ENCODE peak calls at places on chromosomes 13 and 19, in eight cellular contexts. T is psoas muscle, A is astrocyte of the spinal cord, Z is B cell, C is AG04449, E is testis, I is MCF 10A, D is SK-N-SH. S is an unnamed sample.

GRCh38 chr13:81058211-81058915 is 717.4 kb upstream of the SPRY2 start:
- DNase-seq in I (peak; percentile 12), C (no peak), D (no peak), E (no peak), A (no peak), T (no peak), Z (no peak), S (no peak)

GRCh38 chr13:110014719-110015118 is 228.3 kb upstream of the IRS2 start:
- DNase-seq in T (no peak), I (peak; percentile 60), E (no peak), C (no peak), Z (no peak), A (peak; percentile 13), D (no peak), S (no peak)

GRCh38 chr19:52094526-52094925 is 1.0 kb downstream of the ZNF841 start:
- DNase-seq in D (no peak), I (peak; percentile 8), Z (no peak), T (no peak), E (no peak), A (no peak), C (no peak), S (no peak)

GRCh38 chr13:37618554-37618953 is 20.0 kb upstream of the POSTN start:
- DNase-seq in Z (no peak), E (no peak), T (no peak), D (no peak), A (peak; percentile 81), C (peak; percentile 74), I (peak; percentile 30), S (peak; percentile 67)

GRCh38 chr19:10364644-10365043 is 15.7 kb downstream of the TYK2 start:
- DNase-seq in Z (no peak), T (no peak), E (no peak), A (no peak), C (no peak), D (no peak), I (no peak), S (no peak)

GRCh38 chr13:63297162-63297561 is 1881.5 kb upstream of the PCDH20 start:
- DNase-seq in Z (no peak), A (no peak), D (no peak), I (no peak), C (no peak), E (no peak), T (no peak), S (no peak)

GRCh38 chr19:47002853-47003610 is 16.6 kb upstream of the NPAS1 start:
- DNase-seq in Z (no peak), D (no peak), C (no peak), I (no peak), E (no peak), T (no peak), A (no peak), S (no peak)

GRCh38 chr13:59425211-59425721 is 738.5 kb downstream of the DIAPH3 start:
- DNase-seq in I (no peak), Z (no peak), C (peak; percentile 88), E (no peak), A (peak; percentile 74), D (no peak), T (no peak), S (peak; percentile 41)

GRCh38 chr19:47417107-47417745 is 2.1 kb downstream of the MEIS3 start:
- DNase-seq in C (no peak), A (no peak), D (peak; percentile 40), T (no peak), Z (no peak), E (no peak), I (no peak), S (no peak)

GRCh38 chr13:35760678-35761308 is 284.3 kb upstream of the MAB21L1 start:
- DNase-seq in Z (no peak), T (no peak), E (no peak), I (no peak), A (no peak), C (no peak), D (no peak), S (no peak)

GRCh38 chr19:3455393-3455955 is 24.9 kb downstream of the SMIM24 start:
- DNase-seq in C (no peak), T (no peak), E (no peak), I (no peak), A (no peak), Z (no peak), D (peak; percentile 27), S (no peak)

GRCh38 chr19:43839139-43839538 is 12.0 kb downstream of the ZNF283 start:
- DNase-seq in E (no peak), Z (no peak), D (no peak), I (no peak), A (no peak), C (no peak), T (no peak), S (no peak)

GRCh38 chr19:4504874-4505569 is 13.3 kb downstream of the PLIN4 start:
- DNase-seq in E (no peak), C (no peak), D (no peak), T (no peak), Z (no peak), A (no peak), I (no peak), S (no peak)

GRCh38 chr13:113411216-113412023 is 41.9 kb downstream of the ADPRHL1 start:
- DNase-seq in T (peak; percentile 97), C (peak; percentile 87), I (peak; percentile 75), E (no peak), A (peak; percentile 96), Z (no peak), D (no peak), S (peak; percentile 91)

GRCh38 chr19:6744381-6745288 is 5.2 kb downstream of the TRIP10 start:
- DNase-seq in Z (no peak), D (no peak), A (peak; percentile 79), E (peak; percentile 91), C (no peak), T (peak; percentile 95), I (peak; percentile 98), S (no peak)

DNA sequence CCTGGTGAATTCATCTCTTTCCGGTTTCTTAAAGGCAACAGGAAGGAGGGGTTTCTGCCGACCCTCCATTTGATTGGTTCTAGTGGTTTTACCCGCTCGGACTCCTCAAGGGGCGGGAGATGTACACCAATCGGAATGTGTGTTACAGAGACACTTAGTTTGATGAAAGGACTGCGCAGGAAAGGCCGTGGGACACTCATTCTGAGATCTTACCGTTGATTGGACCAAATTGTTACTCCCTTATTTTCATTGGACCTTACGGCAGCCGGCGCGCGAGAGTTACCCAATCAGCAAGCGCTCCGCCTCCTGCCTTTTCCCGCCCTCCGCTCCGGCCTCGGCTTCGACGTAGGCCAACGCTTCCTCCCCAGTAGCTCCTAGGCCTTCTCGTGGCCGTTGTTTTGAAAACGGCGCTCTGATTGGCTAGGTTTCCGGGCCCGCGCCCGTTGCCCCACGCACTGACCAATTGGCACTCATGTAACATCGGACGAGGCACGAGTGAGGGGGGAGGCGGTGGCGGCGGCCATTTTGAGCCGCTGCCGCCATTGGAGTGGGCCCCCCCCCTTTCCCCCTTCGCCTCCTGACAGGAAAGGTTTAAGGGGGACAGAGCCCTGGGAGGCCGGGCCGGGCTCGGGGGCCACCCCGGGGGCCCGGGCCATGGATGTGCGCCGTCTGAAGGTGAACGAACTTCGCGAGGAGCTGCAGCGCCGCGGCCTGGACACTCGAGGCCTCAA is at the start of gene HNRNPUL1:
- DNase-seq in E (peak; percentile 99), C (peak; percentile 100), D (peak; percentile 98), Z (peak; percentile 99), T (peak; percentile 99), A (peak; percentile 100), I (peak; percentile 100), S (peak; percentile 100)
- TF ChIP-seq CTCF in E (no peak), C (peak; percentile 36), D (peak; percentile 40), Z (peak; percentile 29), T (peak; percentile 31), A (peak; percentile 32), I (peak; percentile 25), S (peak; percentile 10)

GRCh38 chr19:18399008-18399407 is 1.6 kb upstream of the LRRC25 start:
- DNase-seq in T (no peak), Z (no peak), C (no peak), E (peak; percentile 88), A (no peak), D (no peak), I (peak; percentile 62), S (no peak)

GRCh38 chr19:18397242-18398202 is at the start of gene LRRC25:
- DNase-seq in I (no peak), Z (peak; percentile 72), D (peak; percentile 63), E (peak; percentile 83), C (no peak), T (peak; percentile 69), A (no peak), S (no peak)

GRCh38 chr19:18396471-18397241 is 766 bp downstream of the LRRC25 start:
- DNase-seq in A (no peak), Z (no peak), T (peak; percentile 76), C (no peak), I (no peak), D (no peak), E (peak; percentile 72), S (no peak)

GRCh38 chr19:18406749-18407148 is 9.3 kb upstream of the LRRC25 start:
- DNase-seq in A (no peak), Z (no peak), E (no peak), D (no peak), I (no peak), T (no peak), C (no peak), S (no peak)

DNA sequence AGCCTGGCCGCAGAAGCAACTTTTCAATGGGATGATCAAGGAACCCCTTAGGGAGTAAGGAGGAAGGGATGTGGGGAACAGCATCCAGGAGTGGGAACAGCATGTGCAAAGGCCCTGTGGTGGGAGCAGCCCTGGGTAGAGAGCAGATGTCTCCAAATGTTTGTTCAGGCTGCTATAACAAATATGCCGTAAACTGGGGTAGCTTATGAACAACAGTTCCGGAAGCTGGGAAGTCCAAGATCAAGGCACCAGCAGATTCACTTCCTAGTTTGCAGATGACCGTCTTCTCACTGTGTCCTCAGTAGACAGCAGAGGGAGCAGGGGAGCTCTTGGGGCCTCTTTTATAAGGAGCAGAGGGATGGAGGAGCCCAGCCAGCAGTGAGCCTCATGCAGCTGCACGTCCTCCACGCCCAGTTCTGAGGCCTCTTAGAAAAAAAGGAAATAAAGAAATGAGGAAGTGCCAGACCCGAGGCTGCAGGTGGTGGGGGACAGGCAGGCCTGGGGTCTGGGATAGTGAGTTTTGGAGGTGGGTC is 4.2 kb upstream of the LRRC25 start:
- DNase-seq in A (peak; percentile 57), D (no peak), C (no peak), E (peak; percentile 84), Z (peak; percentile 81), I (peak; percentile 75), T (peak; percentile 84), S (no peak)
- TF ChIP-seq CTCF in A (peak; percentile 49), D (peak; percentile 31), C (peak; percentile 54), E (peak; percentile 35), Z (peak; percentile 19), I (peak; percentile 25), T (peak; percentile 14), S (peak; percentile 53)

DNA sequence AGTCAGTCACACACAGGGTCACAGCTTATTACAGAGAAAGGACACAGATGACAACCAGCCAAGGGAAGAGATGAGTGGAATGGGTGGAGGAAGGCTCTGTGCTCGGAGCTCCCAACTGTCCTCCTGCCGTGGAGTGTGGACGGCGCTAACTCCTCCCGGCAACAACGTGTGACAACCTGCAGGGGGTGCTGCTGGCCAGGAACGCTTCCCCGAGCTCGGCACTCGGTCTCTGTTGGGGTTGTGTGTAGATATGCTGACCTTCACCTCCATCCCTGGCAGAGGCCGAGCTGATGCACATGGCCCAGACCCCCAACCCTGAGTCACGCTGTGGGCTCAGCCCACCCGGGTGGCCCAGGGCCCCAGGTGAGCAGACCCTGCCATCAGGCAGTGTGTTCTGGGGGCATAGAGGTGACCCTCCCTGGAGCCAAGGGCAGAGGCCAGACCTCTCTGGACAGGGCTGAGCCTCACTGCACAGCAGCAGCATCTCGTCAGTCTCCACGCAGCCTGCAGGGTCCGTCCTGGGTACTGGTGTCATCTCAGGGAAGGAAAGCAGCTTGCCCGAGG is 14.1 kb downstream of the ZNF444 start:
- DNase-seq in E (peak; percentile 53), C (no peak), A (no peak), D (peak; percentile 59), T (no peak), Z (no peak), I (no peak), S (no peak)
- TF ChIP-seq CTCF in E (peak; percentile 44), C (peak; percentile 25), A (peak; percentile 53), D (peak; percentile 49), T (peak; percentile 43), Z (no peak), I (peak; percentile 36), S (peak; percentile 39)

GRCh38 chr19:23440791-23441190 is 45.5 kb upstream of the ZNF91 start:
- DNase-seq in A (no peak), T (no peak), C (no peak), D (peak; percentile 39), I (no peak), E (peak; percentile 29), Z (no peak), S (no peak)
- TF ChIP-seq CTCF in A (peak; percentile 44), T (peak; percentile 23), C (peak; percentile 12), D (peak; percentile 48), I (peak; percentile 21), E (no peak), Z (peak; percentile 64), S (peak; percentile 42)

S was measured in AG09309.